ENCODE peak calls at places on chromosomes 6 and 20, in four cellular contexts. One of them, this sample, is unnamed.

GRCh38 chr6:105431226-105431625 is 28.3 kb upstream of the PREP start:
- DNase-seq in EL: peak
- DNase-seq in cardiac muscle cell: peak
- DNase-seq in NCI-H1436: peak
- DNase-seq in this sample: peak

GRCh38 chr6:156638581-156638980 is 138.6 kb upstream of the ARID1B start:
- DNase-seq in EL: no peak
- DNase-seq in cardiac muscle cell: no peak
- DNase-seq in NCI-H1436: no peak
- DNase-seq in this sample: no peak

GRCh38 chr6:106381871-106382270 is 21.4 kb downstream of the CRYBG1 start:
- DNase-seq in cardiac muscle cell: peak
- DNase-seq in EL: peak
- DNase-seq in NCI-H1436: no peak
- DNase-seq in this sample: peak

GRCh38 chr20:50625986-50626677 is 65.2 kb downstream of the RIPOR3 start:
- DNase-seq in NCI-H1436: peak
- DNase-seq in cardiac muscle cell: peak
- DNase-seq in EL: peak
- DNase-seq in this sample: peak

GRCh38 chr6:160102956-160103824 is 18.4 kb upstream of the SLC22A1 start:
- DNase-seq in cardiac muscle cell: peak
- DNase-seq in NCI-H1436: no peak
- DNase-seq in EL: peak
- DNase-seq in this sample: no peak

GRCh38 chr6:16752206-16752867 is 8.9 kb downstream of the ATXN1 start:
- DNase-seq in EL: peak
- DNase-seq in NCI-H1436: no peak
- DNase-seq in cardiac muscle cell: no peak
- DNase-seq in this sample: peak

GRCh38 chr6:79335133-79335674 is 100.7 kb upstream of the HMGN3 start:
- DNase-seq in EL: no peak
- DNase-seq in NCI-H1436: no peak
- DNase-seq in cardiac muscle cell: no peak
- DNase-seq in this sample: no peak

GRCh38 chr6:131954775-131955107 is 3.6 kb upstream of the CCN2 start:
- DNase-seq in NCI-H1436: no peak
- DNase-seq in cardiac muscle cell: peak
- DNase-seq in EL: peak
- DNase-seq in this sample: peak

GRCh38 chr6:117600008-117600743 is 2.1 kb downstream of the GOPC start:
- DNase-seq in NCI-H1436: no peak
- DNase-seq in EL: peak
- DNase-seq in cardiac muscle cell: no peak
- DNase-seq in this sample: no peak

GRCh38 chr20:6920991-6921613 is 153.6 kb downstream of the BMP2 start:
- DNase-seq in cardiac muscle cell: no peak
- DNase-seq in EL: no peak
- DNase-seq in NCI-H1436: no peak
- DNase-seq in this sample: no peak

GRCh38 chr6:74857157-74857556 is 348.7 kb downstream of the COL12A1 start:
- DNase-seq in cardiac muscle cell: no peak
- DNase-seq in NCI-H1436: no peak
- DNase-seq in EL: no peak
- DNase-seq in this sample: no peak

GRCh38 chr20:9629821-9630220 is 115.4 kb downstream of the LAMP5 start:
- DNase-seq in NCI-H1436: no peak
- DNase-seq in EL: no peak
- DNase-seq in cardiac muscle cell: no peak
- DNase-seq in this sample: no peak

GRCh38 chr6:163940705-163941470 is 526.4 kb downstream of the QKI start:
- DNase-seq in NCI-H1436: no peak
- DNase-seq in EL: no peak
- DNase-seq in cardiac muscle cell: no peak
- DNase-seq in this sample: no peak

GRCh38 chr6:56647172-56647762 is 4.6 kb upstream of the DST start:
- DNase-seq in EL: no peak
- DNase-seq in cardiac muscle cell: no peak
- DNase-seq in NCI-H1436: no peak
- DNase-seq in this sample: no peak